ENCODE peak calls at places on chromosomes 11 and 22, in seven cellular contexts. C, I, Q, N, X, L and K are unnamed samples.

GRCh38 chr11:35134403-35135126 is 4.4 kb upstream of the CD44 start:
- DNase-seq in C (no peak), I (peak; percentile 50), Q (no peak), N (no peak), X (no peak), L (no peak), K (no peak)

GRCh38 chr11:742571-743201 is 4.6 kb upstream of the TALDO1 start:
- DNase-seq in C (no peak), I (no peak), Q (no peak), N (no peak), X (no peak), L (no peak), K (no peak)

GRCh38 chr11:112724194-112724790 is 236.9 kb upstream of the NCAM1 start:
- DNase-seq in C (no peak), I (no peak), Q (no peak), N (no peak), X (no peak), L (no peak), K (no peak)

GRCh38 chr11:95453616-95454118 is 222.7 kb upstream of the SESN3 start:
- DNase-seq in C (no peak), I (no peak), Q (no peak), N (no peak), X (no peak), L (no peak), K (no peak)

GRCh38 chr11:43116071-43116470 is 195.7 kb upstream of the API5 start:
- DNase-seq in C (no peak), I (no peak), Q (no peak), N (no peak), X (no peak), L (no peak), K (no peak)

GRCh38 chr11:113345978-113346377 is 31.6 kb downstream of the TTC12 start:
- DNase-seq in C (no peak), I (peak; percentile 42), Q (no peak), N (peak; percentile 73), X (no peak), L (no peak), K (no peak)

GRCh38 chr22:28909375-28909774 is 26.0 kb downstream of the ZNRF3 start:
- DNase-seq in C (no peak), I (no peak), Q (no peak), N (peak; percentile 58), X (no peak), L (no peak), K (no peak)

GRCh38 chr11:118877487-118878173 is 6.1 kb upstream of the CXCR5 start:
- DNase-seq in C (no peak), I (no peak), Q (no peak), N (no peak), X (no peak), L (no peak), K (no peak)

GRCh38 chr11:103294516-103294915 is 185.3 kb downstream of the DYNC2H1 start:
- DNase-seq in C (peak; percentile 81), I (peak; percentile 20), Q (no peak), N (peak; percentile 12), X (no peak), L (no peak), K (no peak)

GRCh38 chr22:45731798-45732495 is 60.3 kb downstream of the ATXN10 start:
- DNase-seq in C (peak; percentile 31), I (peak; percentile 47), Q (peak; percentile 38), N (peak; percentile 47), X (no peak), L (no peak), K (no peak)

GRCh38 chr11:87127131-87127530 is 89.4 kb downstream of the TMEM135 start:
- DNase-seq in C (peak; percentile 25), I (no peak), Q (peak; percentile 54), N (no peak), X (no peak), L (no peak), K (no peak)
- H3K27ac ChIP-seq in C (no peak overlapping the region), I (no peak overlapping the region), Q (no peak overlapping the region), N (no peak overlapping the region), X (no peak overlapping the region), L (no peak overlapping the region), K (no peak overlapping the region)

GRCh38 chr22:37571258-37571991 is 8.5 kb downstream of the LGALS2 start:
- DNase-seq in C (peak; percentile 68), I (peak; percentile 33), Q (peak; percentile 54), N (peak; percentile 26), X (no peak), L (no peak), K (no peak)
- H3K23ac ChIP-seq in C (no peak overlapping the region), I (no peak overlapping the region), Q (no peak overlapping the region), N (no peak overlapping the region), X (no peak overlapping the region), L (no peak overlapping the region), K (no peak overlapping the region)

GRCh38 chr22:30306629-30307016 is 17.3 kb upstream of the CASTOR1 start:
- DNase-seq in C (no peak), I (no peak), Q (no peak), N (no peak), X (no peak), L (no peak), K (no peak)
- H3K27ac ChIP-seq in C (no peak overlapping the region), I (no peak overlapping the region), Q (no peak overlapping the region), N (no peak overlapping the region), X (no peak overlapping the region), L (no peak overlapping the region), K (no peak overlapping the region)

DNA sequence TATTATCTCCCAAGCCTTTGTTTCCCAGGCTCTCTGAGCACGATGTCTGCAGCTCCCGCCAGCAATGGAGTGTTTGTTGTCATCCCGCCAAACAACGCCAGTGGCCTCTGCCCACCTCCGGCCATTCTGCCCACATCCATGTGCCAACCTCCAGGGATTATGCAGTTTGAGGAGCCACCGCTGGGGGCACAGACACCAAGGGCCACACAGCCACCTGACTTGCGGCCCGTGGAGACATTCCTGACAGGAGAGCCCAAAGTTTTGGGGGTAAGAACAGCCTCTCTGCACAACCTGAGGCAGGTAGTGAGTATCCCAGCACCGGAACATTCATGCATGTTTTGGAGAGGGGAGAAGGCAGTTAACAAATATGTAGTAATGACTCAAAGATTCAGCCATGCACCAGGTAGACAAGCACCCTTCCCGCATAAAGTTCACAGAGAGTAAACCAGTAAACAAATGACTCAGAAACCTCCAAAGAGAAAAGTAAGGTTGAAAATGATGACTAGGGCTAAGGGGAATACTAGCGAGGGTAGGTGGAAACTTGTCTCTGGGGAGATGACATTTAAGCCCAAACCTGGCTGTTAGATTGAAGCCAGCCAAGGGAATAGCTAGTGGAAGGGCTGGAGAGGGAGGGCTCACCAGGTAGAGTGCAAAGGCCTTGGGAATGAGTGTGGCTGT is 7.2 kb downstream of the MS4A15 start:
- DNase-seq in C (peak; percentile 81), I (no peak), Q (peak; percentile 16), N (no peak), X (no peak), L (no peak), K (no peak)
- H3K23ac ChIP-seq in C (no peak overlapping the region), I (no peak overlapping the region), Q (no peak overlapping the region), N (no peak overlapping the region), X (no peak overlapping the region), L (no peak overlapping the region), K (no peak overlapping the region)

GRCh38 chr11:62715150-62716130 is 8.0 kb downstream of the GNG3 start:
- DNase-seq in C (no peak), I (no peak), Q (peak; percentile 24), N (no peak), X (no peak), L (no peak), K (no peak)
- H3K27ac ChIP-seq in C (no peak overlapping the region), I (no peak overlapping the region), Q (no peak overlapping the region), N (no peak overlapping the region), X (no peak overlapping the region), L (no peak overlapping the region), K (no peak overlapping the region)

GRCh38 chr22:46857142-46857825 is 94.8 kb downstream of the TBC1D22A start:
- DNase-seq in C (no peak), I (no peak), Q (no peak), N (no peak), X (no peak), L (no peak), K (no peak)
- H3K23ac ChIP-seq in C (no peak overlapping the region), I (no peak overlapping the region), Q (no peak overlapping the region), N (no peak overlapping the region), X (no peak overlapping the region), L (no peak overlapping the region), K (no peak overlapping the region)

GRCh38 chr11:21505070-21505469 is 687.8 kb upstream of the ANO5 start:
- DNase-seq in C (no peak), I (no peak), Q (no peak), N (no peak), X (no peak), L (no peak), K (no peak)
- H3K27ac ChIP-seq in C (no peak overlapping the region), I (no peak overlapping the region), Q (no peak overlapping the region), N (no peak overlapping the region), X (no peak overlapping the region), L (no peak overlapping the region), K (no peak overlapping the region)

DNA sequence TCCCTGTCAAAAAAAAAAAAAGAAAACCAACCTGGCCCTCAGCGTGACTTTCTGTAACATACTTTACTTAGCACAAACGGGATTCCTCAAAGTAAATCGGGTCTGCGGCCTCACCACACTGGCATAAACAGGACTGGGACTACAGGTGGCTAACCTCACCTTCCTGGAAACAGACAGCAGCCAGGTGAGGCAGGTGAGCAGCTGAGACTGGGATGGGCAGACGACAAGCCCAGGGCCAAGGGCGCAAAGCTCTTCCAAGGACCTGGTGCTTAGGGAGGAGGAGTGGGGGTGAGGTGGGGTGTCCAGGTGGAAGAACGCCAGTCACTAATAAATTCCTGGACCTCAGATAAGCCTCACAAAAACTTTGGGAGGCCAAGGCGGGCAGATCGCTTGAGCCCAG is 15.0 kb downstream of the CPT1A start:
- DNase-seq in C (no peak), I (no peak), Q (no peak), N (no peak), X (no peak), L (no peak), K (no peak)
- H3K23ac ChIP-seq in C (no peak overlapping the region), I (no peak overlapping the region), Q (no peak overlapping the region), N (no peak overlapping the region), X (no peak overlapping the region), L (no peak overlapping the region), K (no peak overlapping the region)

DNA sequence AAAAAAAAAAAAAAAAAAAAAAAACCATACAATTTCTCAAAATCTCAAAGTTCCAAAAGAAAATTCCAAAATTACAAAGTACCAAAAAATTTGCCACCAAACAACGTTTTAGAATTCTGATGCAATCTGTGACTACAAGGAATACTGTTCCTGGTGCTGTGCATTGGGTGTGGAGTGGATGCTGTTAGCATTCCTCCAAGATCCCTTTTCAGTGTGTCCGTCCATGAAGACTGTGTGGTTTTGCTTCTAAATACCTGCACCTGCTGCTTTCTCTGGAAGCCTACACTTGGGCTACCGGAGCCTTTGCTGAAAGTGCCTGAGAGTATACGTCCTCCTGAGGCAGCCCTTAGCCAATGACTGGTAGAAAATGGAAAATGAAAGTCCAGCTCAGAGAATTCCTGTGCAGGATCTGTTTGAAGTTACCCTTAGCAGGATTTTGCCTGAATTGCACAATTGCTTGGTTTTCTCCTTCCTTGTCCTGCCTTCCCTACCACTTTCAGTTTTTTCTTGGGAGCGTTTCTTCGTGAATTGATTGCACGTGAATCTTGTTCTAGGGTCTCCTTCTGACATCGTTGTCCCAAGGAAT is 140.8 kb downstream of the TRPC6 start:
- DNase-seq in C (peak; percentile 84), I (peak; percentile 50), Q (no peak), N (no peak), X (no peak), L (no peak), K (no peak)
- H3K27ac ChIP-seq in C (no peak overlapping the region), I (no peak overlapping the region), Q (no peak overlapping the region), N (no peak overlapping the region), X (no peak overlapping the region), L (no peak overlapping the region), K (no peak overlapping the region)